ENCODE peak calls at places on chromosomes 5 and 9, in eight cellular contexts. E is A549; U is IMR-90; X is mesendoderm; T is lower leg skin; C is SJSA1; A is CD8-positive, alpha-beta memory T cell; Y is psoas muscle. I is an unnamed sample.

GRCh38 chr5:98414938-98415337 is 358.5 kb upstream of the RGMB start:
- DNase-seq in T (no peak), C (no peak), X (no peak), Y (no peak), U (peak), E (no peak), A (no peak), I (no peak)

GRCh38 chr9:122364783-122365150 is 6.1 kb upstream of the PTGS1 start:
- DNase-seq in Y (peak), X (no peak), U (peak), C (no peak), E (no peak), A (no peak), T (peak), I (no peak)

GRCh38 chr5:37198066-37198465 is 51.1 kb downstream of the CPLANE1 start:
- DNase-seq in Y (no peak), A (no peak), C (no peak), T (no peak), E (no peak), X (peak), U (no peak), I (no peak)

GRCh38 chr5:66223637-66224036 is 79.5 kb downstream of the SREK1 start:
- DNase-seq in E (peak), T (no peak), U (no peak), X (peak), A (no peak), C (no peak), Y (no peak), I (no peak)

GRCh38 chr9:87607859-87608258 is 110.2 kb downstream of the DAPK1 start:
- DNase-seq in T (no peak), C (no peak), A (no peak), X (no peak), U (no peak), E (no peak), Y (no peak), I (no peak)

GRCh38 chr5:540215-541147 is 16.2 kb upstream of the SLC9A3 start:
- DNase-seq in A (no peak), E (no peak), X (no peak), Y (peak), U (no peak), T (no peak), C (peak), I (no peak)

GRCh38 chr5:5583023-5583765 is 160.7 kb downstream of the ICE1 start:
- DNase-seq in E (no peak), U (no peak), A (no peak), T (no peak), X (no peak), C (peak), Y (no peak), I (no peak)

GRCh38 chr9:108813951-108814601 is 41.7 kb downstream of the ACTL7B start:
- DNase-seq in C (no peak), E (peak), A (no peak), U (no peak), T (peak), X (peak), Y (no peak), I (no peak)

GRCh38 chr9:68979538-68980314 is 34.2 kb downstream of the PRKACG start:
- DNase-seq in X (peak), C (no peak), U (no peak), A (no peak), T (no peak), Y (no peak), E (no peak), I (no peak)

GRCh38 chr9:108842610-108843295 is 13.0 kb downstream of the ACTL7B start:
- DNase-seq in Y (no peak), E (no peak), C (no peak), U (no peak), X (no peak), A (no peak), T (no peak), I (no peak)

GRCh38 chr5:107893642-107894041 is 222.9 kb upstream of the EFNA5 start:
- DNase-seq in U (peak), C (no peak), X (no peak), E (no peak), Y (no peak), T (peak), A (no peak), I (no peak)

GRCh38 chr9:92547356-92547755 is 11.6 kb upstream of the ECM2 start:
- DNase-seq in X (no peak), C (no peak), A (no peak), T (no peak), Y (no peak), U (no peak), E (no peak), I (no peak)

GRCh38 chr5:141778211-141778610 is 96.2 kb upstream of the ARAP3 start:
- DNase-seq in T (no peak), U (peak), X (peak), C (no peak), Y (peak), E (peak), A (no peak), I (no peak)

GRCh38 chr5:175377816-175378215 is 66.2 kb downstream of the DRD1 start:
- DNase-seq in T (no peak), A (no peak), U (no peak), Y (no peak), E (no peak), X (no peak), C (no peak), I (no peak)

GRCh38 chr9:38024036-38024681 is 44.9 kb downstream of the SHB start:
- DNase-seq in X (peak), A (no peak), T (no peak), C (no peak), E (peak), Y (peak), U (peak), I (no peak)

GRCh38 chr5:173662896-173663809 is 46.7 kb upstream of the BOD1 start:
- DNase-seq in C (no peak), Y (no peak), X (no peak), A (no peak), U (no peak), T (no peak), E (no peak), I (no peak)

GRCh38 chr9:90919883-90920282 is 118.3 kb downstream of the SYK start:
- DNase-seq in A (no peak), U (no peak), T (no peak), E (no peak), Y (peak), X (no peak), C (no peak), I (no peak)

GRCh38 chr5:66553368-66553912 is 42.8 kb upstream of the MAST4 start:
- DNase-seq in X (no peak), T (no peak), E (no peak), U (no peak), A (no peak), Y (no peak), C (no peak), I (no peak)

GRCh38 chr5:169875091-169875727 is 105.1 kb downstream of the INSYN2B start:
- DNase-seq in E (no peak), U (peak), C (no peak), T (peak), Y (no peak), X (no peak), A (no peak), I (no peak)

DNA sequence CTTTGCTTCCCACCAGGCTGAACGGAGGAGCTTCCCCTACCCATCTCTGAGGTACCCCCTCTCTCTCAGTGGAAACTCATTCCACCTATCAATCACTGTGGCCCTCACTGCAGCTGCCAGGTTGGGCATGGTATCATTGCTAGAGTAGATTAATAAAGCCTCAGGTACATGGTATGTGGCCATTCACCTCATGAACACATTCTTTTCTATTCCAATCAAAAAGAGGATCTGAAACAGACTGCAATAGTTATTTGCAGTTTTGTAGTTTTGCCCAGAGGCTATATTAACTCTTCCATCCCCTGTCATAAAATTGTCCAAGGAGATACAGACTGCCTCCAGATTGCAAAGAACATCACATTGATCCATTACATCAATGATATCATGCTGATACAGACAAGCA is 85.8 kb upstream of the MVB12B start:
- DNase-seq in E (no peak), A (no peak), C (no peak), Y (no peak), T (no peak), U (no peak), X (no peak), I (no peak)
- H3K4me3 ChIP-seq in E (no peak), A (no peak), C (no peak), Y (no peak), T (no peak), U (no peak), X (no peak), I (no peak)

DNA sequence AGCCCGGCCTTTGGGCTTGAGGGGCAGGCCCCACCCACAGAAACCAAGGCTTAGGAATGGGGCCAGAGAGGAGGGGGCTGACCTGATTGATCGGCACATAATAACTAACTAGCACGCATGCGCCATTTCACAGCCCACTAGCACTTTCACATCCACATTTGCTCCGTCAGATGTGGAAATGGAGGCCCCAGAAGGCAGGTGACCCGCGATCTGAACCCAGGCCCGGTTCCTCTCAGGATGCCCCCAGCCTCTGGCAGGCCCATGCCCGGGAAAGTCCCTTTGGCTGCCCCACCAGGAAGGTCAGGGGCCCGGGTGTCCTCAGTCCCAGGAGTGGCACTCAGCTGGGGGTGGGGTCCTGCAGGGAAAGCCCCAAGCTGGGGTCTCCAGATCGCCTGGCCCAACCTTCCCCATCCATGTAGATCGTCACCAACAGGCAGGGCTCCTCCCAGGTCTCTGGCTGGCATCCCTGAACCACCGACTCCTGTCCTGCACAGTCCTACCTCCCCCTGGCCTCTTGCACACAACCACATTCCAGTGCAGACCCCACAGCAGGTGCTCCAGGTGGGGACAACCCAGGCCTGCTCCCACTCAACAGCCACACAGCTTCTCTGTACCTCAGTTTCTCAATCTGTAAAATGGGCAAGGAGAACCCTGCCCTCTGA is 46.7 kb downstream of the VAV2 start:
- DNase-seq in E (no peak), T (no peak), C (no peak), Y (peak), U (no peak), X (no peak), A (no peak), I (peak)
- H3K4me3 ChIP-seq in E (no peak), T (no peak), C (no peak), Y (no peak), U (no peak), X (no peak), A (no peak), I (peak)

GRCh38 chr9:124854161-124854560 is 901 bp downstream of the WDR38 start:
- DNase-seq in X (no peak), U (no peak), C (no peak), A (no peak), E (no peak), Y (no peak), T (no peak), I (no peak)

GRCh38 chr9:124852121-124852828 is 985 bp upstream of the WDR38 start:
- DNase-seq in A (no peak), E (no peak), C (no peak), U (no peak), Y (no peak), T (no peak), X (no peak), I (no peak)

GRCh38 chr9:124852829-124853531 is at the start of gene WDR38:
- DNase-seq in C (peak), E (peak), Y (peak), T (no peak), X (peak), A (peak), U (peak), I (no peak)

GRCh38 chr9:124854822-124855221 is 1.6 kb downstream of the WDR38 start:
- DNase-seq in Y (no peak), C (no peak), T (no peak), X (no peak), A (no peak), U (no peak), E (no peak), I (no peak)

DNA sequence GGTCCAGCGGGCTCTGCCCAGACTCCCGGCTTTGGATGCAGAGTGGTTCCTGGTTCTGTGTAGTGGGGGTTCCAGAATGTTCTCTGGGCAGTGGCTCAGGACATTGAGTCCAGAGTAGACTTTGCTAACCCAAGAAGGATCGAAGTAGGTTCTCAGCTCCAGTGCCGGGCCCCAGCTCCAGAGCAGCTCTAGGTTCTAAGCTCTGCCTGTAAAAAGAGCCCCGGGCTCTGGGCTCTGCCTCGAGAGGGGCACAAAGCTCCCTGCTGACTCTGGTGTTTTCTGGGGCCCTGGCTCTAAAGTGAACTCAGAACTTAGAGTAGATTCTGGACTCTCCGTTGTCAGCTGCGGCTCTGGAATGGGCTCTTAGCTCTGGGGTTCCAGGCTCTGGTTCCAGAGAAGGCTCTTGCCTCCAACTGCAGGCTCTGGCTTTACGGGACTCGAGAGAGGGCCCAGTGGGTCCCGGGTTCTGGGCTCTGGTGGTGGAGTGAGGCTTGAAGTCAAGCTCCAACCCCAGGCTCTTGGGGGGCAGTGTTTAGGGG is 414 bp downstream of the WDR38 start:
- DNase-seq in Y (no peak), A (peak), T (no peak), C (no peak), U (no peak), X (no peak), E (no peak), I (no peak)
- H3K4me3 ChIP-seq in Y (peak), A (peak), T (no peak), C (peak), U (no peak), X (no peak), E (peak), I (peak)

GRCh38 chr9:114583776-114584175 is 3.8 kb upstream of the ATP6V1G1 start:
- DNase-seq in E (no peak), U (no peak), A (no peak), Y (no peak), X (no peak), T (no peak), C (no peak), I (no peak)
- H3K4me3 ChIP-seq in E (no peak), U (no peak), A (no peak), Y (no peak), X (no peak), T (no peak), C (no peak), I (no peak)

GRCh38 chr5:96626956-96627355 is 35.2 kb upstream of the CAST start:
- DNase-seq in C (no peak), Y (no peak), A (no peak), X (no peak), U (peak), E (no peak), T (no peak), I (no peak)
- H3K4me3 ChIP-seq in C (no peak), Y (no peak), A (no peak), X (no peak), U (no peak), E (no peak), T (no peak), I (no peak)

DNA sequence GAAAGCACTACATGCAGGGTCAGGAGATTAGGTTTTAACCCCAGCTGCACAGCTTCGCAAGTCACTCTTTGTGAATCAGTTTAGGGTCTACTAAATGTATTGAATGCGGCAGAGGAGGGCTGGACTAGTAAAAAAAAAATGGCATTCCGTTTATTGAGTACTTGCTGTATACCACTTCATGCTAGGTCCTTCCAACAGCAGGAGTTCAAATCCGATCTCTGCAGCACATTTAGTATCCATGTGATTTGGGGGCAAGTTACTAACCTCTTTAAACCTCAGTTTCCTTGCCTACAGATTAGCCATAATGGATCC is 204.4 kb downstream of the SNCAIP start:
- DNase-seq in X (no peak), T (no peak), Y (no peak), U (no peak), C (no peak), A (no peak), E (no peak), I (no peak)
- H3K4me3 ChIP-seq in X (no peak), T (no peak), Y (no peak), U (no peak), C (no peak), A (no peak), E (no peak), I (no peak)

GRCh38 chr9:96048954-96049831 is 173.7 kb downstream of the ERCC6L2 start:
- DNase-seq in A (no peak), X (no peak), C (peak), E (no peak), U (no peak), T (no peak), Y (peak), I (no peak)
- H3K4me3 ChIP-seq in A (no peak), X (no peak), C (no peak), E (no peak), U (no peak), T (no peak), Y (peak), I (no peak)